ENCODE peak calls at places on chromosome 3, in five cellular contexts. D is K562; C is CD4-positive, alpha-beta memory T cell; A is heart left ventricle; O is cardiac fibroblast. R is an unnamed sample.

GRCh38 chr3:83734656-83735055 is 1224.1 kb upstream of the CADM2 start:
- DNase-seq in O (no peak), D (no peak), A (no peak), C (no peak), R (no peak)

GRCh38 chr3:129536374-129536667 is 6.7 kb upstream of the H1-8 start:
- DNase-seq in C (no peak), A (no peak), D (no peak), O (no peak), R (no peak)

GRCh38 chr3:9439331-9439730 is 41.9 kb downstream of the SETD5 start:
- DNase-seq in O (no peak), D (no peak), A (no peak), C (no peak), R (no peak)

GRCh38 chr3:151468284-151468917 is 7.5 kb upstream of the IGSF10 start:
- DNase-seq in O (peak), A (no peak), C (peak), D (peak), R (peak)

GRCh38 chr3:170426240-170426797 is 7.7 kb downstream of the CLDN11 start:
- DNase-seq in D (no peak), A (no peak), C (no peak), O (no peak), R (no peak)

GRCh38 chr3:112308151-112308911 is 14.3 kb upstream of the SLC9C1 start:
- DNase-seq in O (peak), D (no peak), A (no peak), C (no peak), R (no peak)

GRCh38 chr3:127177226-127177625 is 15.7 kb upstream of the PRR23E start:
- DNase-seq in C (no peak), D (no peak), O (peak), A (no peak), R (no peak)

GRCh38 chr3:148957586-148957985 is 33.8 kb upstream of the GYG1 start:
- DNase-seq in A (no peak), O (peak), C (no peak), D (peak), R (no peak)

GRCh38 chr3:194275721-194276120 is 75.4 kb downstream of the CPN2 start:
- DNase-seq in A (no peak), D (no peak), C (no peak), O (no peak), R (no peak)

GRCh38 chr3:9747267-9747666 is 2.5 kb upstream of the OGG1 start:
- DNase-seq in C (no peak), O (peak), A (no peak), D (no peak), R (peak)

GRCh38 chr3:111708157-111708771 is 113.1 kb upstream of the ZBED2 start:
- DNase-seq in D (no peak), A (no peak), O (no peak), C (no peak), R (no peak)

GRCh38 chr3:157438371-157438735 is 1.7 kb downstream of the PTX3 start:
- DNase-seq in A (no peak), D (no peak), C (no peak), O (peak), R (no peak)

DNA sequence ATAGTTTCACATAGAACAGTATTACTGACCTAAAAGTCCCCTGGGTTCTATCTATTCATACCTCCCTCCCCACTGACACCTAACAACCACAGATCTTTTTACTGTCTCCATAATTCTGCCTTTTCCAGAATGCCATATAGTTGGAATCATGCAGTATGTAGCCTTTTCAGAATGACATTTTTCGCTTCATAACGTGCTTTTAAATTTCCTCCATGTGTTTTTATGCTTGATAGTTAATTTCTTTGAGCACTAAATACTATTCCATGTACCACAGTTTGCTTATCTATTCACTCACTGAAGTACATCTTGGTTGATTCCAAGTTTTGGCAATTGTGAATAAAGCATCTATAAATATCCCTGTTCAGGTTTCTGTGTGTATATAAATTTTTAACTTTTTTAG is 77.7 kb upstream of the GPR149 start:
- DNase-seq in O (no peak), C (no peak), A (no peak), D (no peak), R (no peak)
- H3K4me3 ChIP-seq in O (no peak), C (no peak), A (no peak), D (no peak), R (no peak)

GRCh38 chr3:130854208-130854864 is 39.5 kb upstream of the ATP2C1 start:
- DNase-seq in A (no peak), O (no peak), C (no peak), D (no peak), R (no peak)
- H3K4me3 ChIP-seq in A (no peak), O (no peak), C (no peak), D (no peak), R (no peak)

GRCh38 chr3:171775943-171776342 is 34.3 kb downstream of the PLD1 start:
- DNase-seq in O (no peak), A (no peak), D (no peak), C (no peak), R (no peak)

GRCh38 chr3:171776411-171776810 is 33.9 kb downstream of the PLD1 start:
- DNase-seq in D (no peak), C (no peak), O (no peak), A (no peak), R (no peak)

GRCh38 chr3:171777608-171777995 is 32.7 kb downstream of the PLD1 start:
- DNase-seq in A (no peak), C (no peak), D (no peak), O (no peak), R (no peak)

GRCh38 chr3:171778493-171778892 is 31.8 kb downstream of the PLD1 start:
- DNase-seq in A (no peak), D (no peak), C (no peak), O (no peak), R (no peak)

GRCh38 chr3:171776839-171777607 is 33.3 kb downstream of the PLD1 start:
- DNase-seq in C (no peak), O (no peak), A (no peak), D (no peak), R (no peak)
- H3K4me3 ChIP-seq in C (no peak), O (no peak), A (no peak), D (no peak), R (no peak)

GRCh38 chr3:13414040-13414729 is 5.9 kb downstream of the NUP210 start:
- DNase-seq in O (no peak), D (no peak), C (peak), A (peak), R (no peak)
- H3K4me3 ChIP-seq in O (no peak), D (no peak), C (peak), A (no peak), R (no peak)

DNA sequence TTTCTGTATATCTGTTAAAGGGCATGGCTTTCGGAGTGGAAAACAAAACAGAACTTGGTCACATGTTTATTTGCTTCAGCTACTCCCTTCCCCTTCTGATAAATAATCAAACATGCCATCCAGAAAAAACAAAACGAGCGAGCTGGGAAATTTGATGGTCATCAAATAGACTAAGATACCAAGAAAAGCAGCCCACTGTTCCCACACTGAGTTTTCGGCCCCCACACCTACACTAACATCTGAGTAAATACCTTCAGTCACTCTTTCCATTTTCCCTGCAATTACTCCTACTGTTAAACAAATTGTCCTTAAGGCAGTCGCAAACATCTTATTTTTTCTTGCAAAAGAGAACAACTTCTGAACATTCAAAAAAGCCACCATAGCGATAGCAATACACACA is 454.6 kb downstream of the FOXP1 start:
- DNase-seq in A (no peak), C (peak), O (peak), D (no peak), R (no peak)
- H3K4me3 ChIP-seq in A (peak), C (peak), O (peak), D (peak), R (peak)

GRCh38 chr3:171455603-171456550 is 4.3 kb downstream of the TNIK start:
- DNase-seq in O (no peak), A (no peak), D (no peak), C (no peak), R (no peak)
- H3K4me3 ChIP-seq in O (no peak), A (no peak), D (no peak), C (no peak), R (no peak)

GRCh38 chr3:174439621-174440349 is 419.3 kb upstream of the NAALADL2 start:
- DNase-seq in C (no peak), A (no peak), D (no peak), O (peak), R (peak)
- H3K4me3 ChIP-seq in C (no peak), A (peak), D (peak), O (peak), R (peak)